ENCODE peak calls at places on chromosomes 11 and 22, in nine cellular contexts. One of them, this sample, is unnamed.

GRCh38 chr22:20354238-20354975 is 34.5 kb upstream of the DGCR6L start:
- DNase-seq in neural progenitor cell: no peak
- DNase-seq in fibroblast of lung: no peak
- DNase-seq in mammary epithelial cell: no peak
- DNase-seq in GM12878: no peak
- DNase-seq in SK-N-SH: no peak
- DNase-seq in OCI-LY7: no peak
- DNase-seq in HepG2: no peak
- DNase-seq in HCT116: no peak
- DNase-seq in this sample: no peak

GRCh38 chr11:32100495-32100894 is 9.6 kb downstream of the RCN1 start:
- DNase-seq in neural progenitor cell: no peak
- DNase-seq in fibroblast of lung: no peak
- DNase-seq in mammary epithelial cell: no peak
- DNase-seq in GM12878: no peak
- DNase-seq in SK-N-SH: no peak
- DNase-seq in OCI-LY7: no peak
- DNase-seq in HepG2: no peak
- DNase-seq in HCT116: no peak
- DNase-seq in this sample: no peak

GRCh38 chr11:24585192-24585591 is 88.3 kb downstream of the LUZP2 start:
- DNase-seq in neural progenitor cell: no peak
- DNase-seq in fibroblast of lung: peak; percentile 12
- DNase-seq in mammary epithelial cell: no peak
- DNase-seq in GM12878: no peak
- DNase-seq in SK-N-SH: no peak
- DNase-seq in OCI-LY7: no peak
- DNase-seq in HepG2: no peak
- DNase-seq in HCT116: no peak
- DNase-seq in this sample: no peak

GRCh38 chr22:20256562-20257473 is 11.3 kb downstream of the RTN4R start:
- DNase-seq in neural progenitor cell: no peak
- DNase-seq in fibroblast of lung: no peak
- DNase-seq in mammary epithelial cell: no peak
- DNase-seq in GM12878: no peak
- DNase-seq in SK-N-SH: peak; percentile 58
- DNase-seq in OCI-LY7: no peak
- DNase-seq in HepG2: no peak
- DNase-seq in HCT116: no peak
- DNase-seq in this sample: no peak

GRCh38 chr11:103035656-103036434 is 56.1 kb downstream of the DCUN1D5 start:
- DNase-seq in neural progenitor cell: peak; percentile 56
- DNase-seq in fibroblast of lung: peak; percentile 80
- DNase-seq in mammary epithelial cell: peak; percentile 61
- DNase-seq in GM12878: peak; percentile 55
- DNase-seq in SK-N-SH: peak; percentile 43
- DNase-seq in OCI-LY7: peak; percentile 84
- DNase-seq in HepG2: peak; percentile 53
- DNase-seq in HCT116: peak; percentile 84
- DNase-seq in this sample: peak; percentile 96

GRCh38 chr22:36493690-36494110 is 12.3 kb upstream of the TXN2 start:
- DNase-seq in neural progenitor cell: no peak
- DNase-seq in fibroblast of lung: no peak
- DNase-seq in mammary epithelial cell: no peak
- DNase-seq in GM12878: peak; percentile 63
- DNase-seq in SK-N-SH: no peak
- DNase-seq in OCI-LY7: peak; percentile 67
- DNase-seq in HepG2: no peak
- DNase-seq in HCT116: no peak
- DNase-seq in this sample: peak; percentile 84

GRCh38 chr11:14042686-14043440 is 80.3 kb downstream of the SPON1 start:
- DNase-seq in neural progenitor cell: no peak
- DNase-seq in fibroblast of lung: no peak
- DNase-seq in mammary epithelial cell: no peak
- DNase-seq in GM12878: no peak
- DNase-seq in SK-N-SH: no peak
- DNase-seq in OCI-LY7: no peak
- DNase-seq in HepG2: no peak
- DNase-seq in HCT116: no peak
- DNase-seq in this sample: no peak

GRCh38 chr22:25202290-25202921 is 2.7 kb downstream of the CRYBB3 start:
- DNase-seq in neural progenitor cell: peak; percentile 84
- DNase-seq in fibroblast of lung: peak; percentile 56
- DNase-seq in mammary epithelial cell: peak; percentile 33
- DNase-seq in GM12878: peak; percentile 8
- DNase-seq in SK-N-SH: peak; percentile 89
- DNase-seq in OCI-LY7: peak; percentile 56
- DNase-seq in HepG2: peak; percentile 59
- DNase-seq in HCT116: peak; percentile 29
- DNase-seq in this sample: peak; percentile 82

GRCh38 chr22:41801886-41802285 is 1.4 kb downstream of the CCDC134 start:
- DNase-seq in neural progenitor cell: no peak
- DNase-seq in fibroblast of lung: no peak
- DNase-seq in mammary epithelial cell: no peak
- DNase-seq in GM12878: no peak
- DNase-seq in SK-N-SH: no peak
- DNase-seq in OCI-LY7: no peak
- DNase-seq in HepG2: no peak
- DNase-seq in HCT116: no peak
- DNase-seq in this sample: no peak

GRCh38 chr22:43337385-43337784 is 5.8 kb downstream of the SCUBE1 start:
- DNase-seq in neural progenitor cell: no peak
- DNase-seq in fibroblast of lung: no peak
- DNase-seq in mammary epithelial cell: no peak
- DNase-seq in GM12878: no peak
- DNase-seq in SK-N-SH: no peak
- DNase-seq in OCI-LY7: no peak
- DNase-seq in HepG2: no peak
- DNase-seq in HCT116: no peak
- DNase-seq in this sample: no peak

GRCh38 chr11:110250168-110250567 is 46.2 kb downstream of the RDX start:
- DNase-seq in neural progenitor cell: no peak
- DNase-seq in fibroblast of lung: no peak
- DNase-seq in mammary epithelial cell: no peak
- DNase-seq in GM12878: no peak
- DNase-seq in SK-N-SH: no peak
- DNase-seq in OCI-LY7: no peak
- DNase-seq in HepG2: no peak
- DNase-seq in HCT116: no peak
- DNase-seq in this sample: no peak

GRCh38 chr11:113571531-113571930 is 96.3 kb upstream of the DRD2 start:
- DNase-seq in neural progenitor cell: peak; percentile 44
- DNase-seq in fibroblast of lung: no peak
- DNase-seq in mammary epithelial cell: no peak
- DNase-seq in GM12878: no peak
- DNase-seq in SK-N-SH: no peak
- DNase-seq in OCI-LY7: no peak
- DNase-seq in HepG2: no peak
- DNase-seq in HCT116: no peak
- DNase-seq in this sample: no peak

GRCh38 chr11:61735391-61735790 is 17.0 kb upstream of the MYRF start:
- DNase-seq in neural progenitor cell: no peak
- DNase-seq in fibroblast of lung: no peak
- DNase-seq in mammary epithelial cell: no peak
- DNase-seq in GM12878: no peak
- DNase-seq in SK-N-SH: no peak
- DNase-seq in OCI-LY7: no peak
- DNase-seq in HepG2: no peak
- DNase-seq in HCT116: no peak
- DNase-seq in this sample: no peak

GRCh38 chr11:124896071-124896750 is 1.5 kb downstream of the ROBO4 start:
- DNase-seq in neural progenitor cell: no peak
- DNase-seq in fibroblast of lung: no peak
- DNase-seq in mammary epithelial cell: no peak
- DNase-seq in GM12878: no peak
- DNase-seq in SK-N-SH: peak; percentile 8
- DNase-seq in OCI-LY7: no peak
- DNase-seq in HepG2: no peak
- DNase-seq in HCT116: no peak
- DNase-seq in this sample: no peak

GRCh38 chr22:30444632-30445437 is 19.3 kb downstream of the MTFP1 start:
- DNase-seq in neural progenitor cell: peak; percentile 82
- DNase-seq in fibroblast of lung: peak; percentile 59
- DNase-seq in mammary epithelial cell: peak; percentile 34
- DNase-seq in GM12878: no peak
- DNase-seq in SK-N-SH: peak; percentile 86
- DNase-seq in OCI-LY7: peak; percentile 76
- DNase-seq in HepG2: peak; percentile 41
- DNase-seq in HCT116: peak; percentile 54
- DNase-seq in this sample: peak; percentile 92

GRCh38 chr22:42939941-42940653 is 74.9 kb downstream of the PACSIN2 start:
- DNase-seq in neural progenitor cell: no peak
- DNase-seq in fibroblast of lung: peak; percentile 69
- DNase-seq in mammary epithelial cell: peak; percentile 72
- DNase-seq in GM12878: no peak
- DNase-seq in SK-N-SH: no peak
- DNase-seq in OCI-LY7: no peak
- DNase-seq in HepG2: peak; percentile 88
- DNase-seq in HCT116: peak; percentile 78
- DNase-seq in this sample: no peak

DNA sequence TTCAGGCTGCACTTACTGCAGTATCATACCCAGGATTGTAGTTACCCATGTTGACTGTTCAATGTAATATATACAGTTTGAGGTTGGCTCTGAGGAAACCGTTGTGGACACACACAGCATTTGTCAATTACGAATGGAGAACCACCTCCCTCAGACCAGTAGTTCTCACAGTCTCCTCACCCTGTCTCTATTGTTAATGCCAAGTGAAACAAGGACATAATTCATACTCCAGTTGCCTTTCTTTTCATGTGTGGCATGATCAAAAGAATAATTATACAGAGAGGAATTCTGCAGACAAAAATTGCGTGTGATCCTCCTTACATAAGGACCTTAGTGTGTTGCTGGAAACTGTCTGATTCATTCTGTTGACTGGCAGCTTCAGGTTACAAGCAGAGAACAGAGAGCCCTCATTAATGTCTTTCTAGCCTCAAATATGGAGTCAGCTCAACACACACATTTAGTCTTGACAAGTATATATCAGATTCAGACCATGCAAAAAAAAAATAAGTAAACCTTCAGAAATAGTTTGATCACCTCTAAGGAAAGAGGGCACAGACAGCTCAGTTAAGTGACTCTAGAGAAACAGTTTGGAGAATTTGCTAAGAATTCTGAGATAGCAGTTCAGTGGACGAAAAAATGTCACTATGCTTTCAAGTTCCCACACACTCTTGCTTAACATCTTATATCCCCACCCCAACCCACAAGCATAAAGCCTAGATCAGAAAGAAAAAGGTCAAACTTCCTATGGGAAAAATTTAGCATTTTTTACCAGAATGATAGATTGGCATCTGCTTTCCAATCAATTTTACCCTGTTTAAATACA is 96.1 kb downstream of the MAML2 start:
- DNase-seq in neural progenitor cell: no peak
- DNase-seq in fibroblast of lung: peak; percentile 63
- DNase-seq in mammary epithelial cell: peak; percentile 72
- DNase-seq in GM12878: no peak
- DNase-seq in SK-N-SH: no peak
- DNase-seq in OCI-LY7: no peak
- DNase-seq in HepG2: peak; percentile 86
- DNase-seq in HCT116: peak; percentile 63
- DNase-seq in this sample: no peak
- H3K79me2 ChIP-seq in neural progenitor cell: no peaks in the 10 kb centered on the region
- H3K79me2 ChIP-seq in fibroblast of lung: peaks cover 25% of the 10 kb centered on the region
- H3K79me2 ChIP-seq in mammary epithelial cell: peaks cover 22% of the 10 kb centered on the region
- H3K79me2 ChIP-seq in GM12878: peaks cover 51% of the 10 kb centered on the region
- H3K79me2 ChIP-seq in SK-N-SH: peaks cover 84% of the 10 kb centered on the region
- H3K79me2 ChIP-seq in OCI-LY7: no peaks in the 10 kb centered on the region
- H3K79me2 ChIP-seq in HepG2: peaks cover 44% of the 10 kb centered on the region
- H3K79me2 ChIP-seq in HCT116: no peaks in the 10 kb centered on the region
- H3K79me2 ChIP-seq in this sample: no peaks in the 10 kb centered on the region

GRCh38 chr22:49791682-49792081 is 36.0 kb downstream of the BRD1 start:
- DNase-seq in neural progenitor cell: no peak
- DNase-seq in fibroblast of lung: no peak
- DNase-seq in mammary epithelial cell: no peak
- DNase-seq in GM12878: no peak
- DNase-seq in SK-N-SH: no peak
- DNase-seq in OCI-LY7: no peak
- DNase-seq in HepG2: no peak
- DNase-seq in HCT116: no peak
- DNase-seq in this sample: no peak
- H3K79me2 ChIP-seq in neural progenitor cell: peaks cover 97% of the 10 kb centered on the region
- H3K79me2 ChIP-seq in fibroblast of lung: peaks cover 58% of the 10 kb centered on the region
- H3K79me2 ChIP-seq in mammary epithelial cell: peaks cover 91% of the 10 kb centered on the region
- H3K79me2 ChIP-seq in GM12878: no peaks in the 10 kb centered on the region
- H3K79me2 ChIP-seq in SK-N-SH: peaks cover 97% of the 10 kb centered on the region
- H3K79me2 ChIP-seq in OCI-LY7: no peaks in the 10 kb centered on the region
- H3K79me2 ChIP-seq in HepG2: peaks cover 26% of the 10 kb centered on the region
- H3K79me2 ChIP-seq in HCT116: peaks cover 73% of the 10 kb centered on the region
- H3K79me2 ChIP-seq in this sample: peaks cover 64% of the 10 kb centered on the region

GRCh38 chr11:12386745-12387144 is 9.4 kb downstream of the PARVA start:
- DNase-seq in neural progenitor cell: no peak
- DNase-seq in fibroblast of lung: no peak
- DNase-seq in mammary epithelial cell: no peak
- DNase-seq in GM12878: no peak
- DNase-seq in SK-N-SH: no peak
- DNase-seq in OCI-LY7: no peak
- DNase-seq in HepG2: peak; percentile 85
- DNase-seq in HCT116: no peak
- DNase-seq in this sample: no peak

GRCh38 chr11:12389676-12390075 is 12.3 kb downstream of the PARVA start:
- DNase-seq in neural progenitor cell: no peak
- DNase-seq in fibroblast of lung: no peak
- DNase-seq in mammary epithelial cell: peak; percentile 97
- DNase-seq in GM12878: no peak
- DNase-seq in SK-N-SH: no peak
- DNase-seq in OCI-LY7: no peak
- DNase-seq in HepG2: no peak
- DNase-seq in HCT116: no peak
- DNase-seq in this sample: no peak

GRCh38 chr11:12388939-12389670 is 11.7 kb downstream of the PARVA start:
- DNase-seq in neural progenitor cell: no peak
- DNase-seq in fibroblast of lung: no peak
- DNase-seq in mammary epithelial cell: no peak
- DNase-seq in GM12878: no peak
- DNase-seq in SK-N-SH: no peak
- DNase-seq in OCI-LY7: no peak
- DNase-seq in HepG2: no peak
- DNase-seq in HCT116: no peak
- DNase-seq in this sample: no peak

GRCh38 chr11:12386309-12386708 is 8.9 kb downstream of the PARVA start:
- DNase-seq in neural progenitor cell: no peak
- DNase-seq in fibroblast of lung: no peak
- DNase-seq in mammary epithelial cell: no peak
- DNase-seq in GM12878: no peak
- DNase-seq in SK-N-SH: no peak
- DNase-seq in OCI-LY7: no peak
- DNase-seq in HepG2: no peak
- DNase-seq in HCT116: no peak
- DNase-seq in this sample: no peak

GRCh38 chr11:12388171-12388570 is 10.8 kb downstream of the PARVA start:
- DNase-seq in neural progenitor cell: no peak
- DNase-seq in fibroblast of lung: no peak
- DNase-seq in mammary epithelial cell: no peak
- DNase-seq in GM12878: no peak
- DNase-seq in SK-N-SH: no peak
- DNase-seq in OCI-LY7: no peak
- DNase-seq in HepG2: no peak
- DNase-seq in HCT116: no peak
- DNase-seq in this sample: no peak
- H3K79me2 ChIP-seq in neural progenitor cell: no peaks in the 10 kb centered on the region
- H3K79me2 ChIP-seq in fibroblast of lung: peaks cover 82% of the 10 kb centered on the region
- H3K79me2 ChIP-seq in mammary epithelial cell: peaks cover 79% of the 10 kb centered on the region
- H3K79me2 ChIP-seq in GM12878: no peaks in the 10 kb centered on the region
- H3K79me2 ChIP-seq in SK-N-SH: peaks cover 95% of the 10 kb centered on the region
- H3K79me2 ChIP-seq in OCI-LY7: no peaks in the 10 kb centered on the region
- H3K79me2 ChIP-seq in HepG2: no peaks in the 10 kb centered on the region
- H3K79me2 ChIP-seq in HCT116: peaks cover 15% of the 10 kb centered on the region
- H3K79me2 ChIP-seq in this sample: no peaks in the 10 kb centered on the region

GRCh38 chr11:118406599-118407166 is 5.3 kb downstream of the ATP5MG start:
- DNase-seq in neural progenitor cell: no peak
- DNase-seq in fibroblast of lung: peak; percentile 6
- DNase-seq in mammary epithelial cell: no peak
- DNase-seq in GM12878: peak; percentile 17
- DNase-seq in SK-N-SH: no peak
- DNase-seq in OCI-LY7: no peak
- DNase-seq in HepG2: no peak
- DNase-seq in HCT116: no peak
- DNase-seq in this sample: no peak
- H3K79me2 ChIP-seq in neural progenitor cell: peaks cover 65% of the 10 kb centered on the region
- H3K79me2 ChIP-seq in fibroblast of lung: peaks cover 50% of the 10 kb centered on the region
- H3K79me2 ChIP-seq in mammary epithelial cell: peaks cover 77% of the 10 kb centered on the region
- H3K79me2 ChIP-seq in GM12878: peaks cover 55% of the 10 kb centered on the region
- H3K79me2 ChIP-seq in SK-N-SH: peaks cover 78% of the 10 kb centered on the region
- H3K79me2 ChIP-seq in OCI-LY7: peaks cover 74% of the 10 kb centered on the region
- H3K79me2 ChIP-seq in HepG2: peaks cover 46% of the 10 kb centered on the region
- H3K79me2 ChIP-seq in HCT116: peaks cover 75% of the 10 kb centered on the region
- H3K79me2 ChIP-seq in this sample: peaks cover 64% of the 10 kb centered on the region

This sample was measured in Karpas-422.